ENCODE peak calls at places on chromosome 4, in nine cellular contexts. One of them, this sample, is unnamed.

GRCh38 chr4:95980877-95981360 is 141.0 kb downstream of the PDHA2 start:
- DNase-seq in fibroblast of lung: no peak
- DNase-seq in prostate gland: no peak
- DNase-seq in pancreas: no peak
- DNase-seq in aorta: no peak
- DNase-seq in esophagus squamous epithelium: no peak
- DNase-seq in lower lobe of right lung: peak; percentile 18
- DNase-seq in naive thymus-derived CD4-positive, alpha-beta T cell: no peak
- DNase-seq in sigmoid colon: no peak
- DNase-seq in this sample: no peak

GRCh38 chr4:26238426-26238781 is 82.4 kb upstream of the RBPJ start:
- DNase-seq in aorta: no peak
- DNase-seq in pancreas: no peak
- DNase-seq in prostate gland: no peak
- DNase-seq in lower lobe of right lung: no peak
- DNase-seq in sigmoid colon: no peak
- DNase-seq in naive thymus-derived CD4-positive, alpha-beta T cell: no peak
- DNase-seq in esophagus squamous epithelium: no peak
- DNase-seq in fibroblast of lung: no peak
- DNase-seq in this sample: no peak

GRCh38 chr4:37068580-37068979 is 176.0 kb upstream of the NWD2 start:
- DNase-seq in prostate gland: no peak
- DNase-seq in sigmoid colon: no peak
- DNase-seq in aorta: no peak
- DNase-seq in naive thymus-derived CD4-positive, alpha-beta T cell: no peak
- DNase-seq in fibroblast of lung: no peak
- DNase-seq in esophagus squamous epithelium: no peak
- DNase-seq in pancreas: no peak
- DNase-seq in lower lobe of right lung: no peak
- DNase-seq in this sample: no peak

GRCh38 chr4:129064717-129065116 is 28.6 kb downstream of the SCLT1 start:
- DNase-seq in esophagus squamous epithelium: no peak
- DNase-seq in sigmoid colon: no peak
- DNase-seq in pancreas: no peak
- DNase-seq in aorta: no peak
- DNase-seq in fibroblast of lung: peak; percentile 91
- DNase-seq in lower lobe of right lung: no peak
- DNase-seq in naive thymus-derived CD4-positive, alpha-beta T cell: no peak
- DNase-seq in prostate gland: no peak
- DNase-seq in this sample: no peak

GRCh38 chr4:73222466-73223257 is 35.9 kb downstream of the ANKRD17 start:
- DNase-seq in prostate gland: peak; percentile 73
- DNase-seq in esophagus squamous epithelium: peak; percentile 2
- DNase-seq in fibroblast of lung: peak; percentile 96
- DNase-seq in sigmoid colon: peak; percentile 68
- DNase-seq in pancreas: peak; percentile 73
- DNase-seq in aorta: peak; percentile 51
- DNase-seq in naive thymus-derived CD4-positive, alpha-beta T cell: peak; percentile 82
- DNase-seq in lower lobe of right lung: no peak
- DNase-seq in this sample: peak; percentile 96

GRCh38 chr4:149426461-149426860 is 389.2 kb downstream of the IQCM start:
- DNase-seq in prostate gland: no peak
- DNase-seq in aorta: no peak
- DNase-seq in sigmoid colon: no peak
- DNase-seq in pancreas: no peak
- DNase-seq in fibroblast of lung: peak; percentile 2
- DNase-seq in lower lobe of right lung: no peak
- DNase-seq in esophagus squamous epithelium: no peak
- DNase-seq in naive thymus-derived CD4-positive, alpha-beta T cell: no peak
- DNase-seq in this sample: peak; percentile 6

GRCh38 chr4:146654976-146655761 is 16.5 kb downstream of the POU4F2 start:
- DNase-seq in pancreas: no peak
- DNase-seq in sigmoid colon: no peak
- DNase-seq in aorta: no peak
- DNase-seq in naive thymus-derived CD4-positive, alpha-beta T cell: no peak
- DNase-seq in prostate gland: no peak
- DNase-seq in esophagus squamous epithelium: no peak
- DNase-seq in lower lobe of right lung: no peak
- DNase-seq in fibroblast of lung: peak; percentile 14
- DNase-seq in this sample: peak; percentile 89

GRCh38 chr4:133188433-133189175 is 39.5 kb downstream of the PCDH10 start:
- DNase-seq in naive thymus-derived CD4-positive, alpha-beta T cell: no peak
- DNase-seq in prostate gland: no peak
- DNase-seq in aorta: no peak
- DNase-seq in pancreas: no peak
- DNase-seq in fibroblast of lung: no peak
- DNase-seq in esophagus squamous epithelium: no peak
- DNase-seq in sigmoid colon: no peak
- DNase-seq in lower lobe of right lung: no peak
- DNase-seq in this sample: no peak

GRCh38 chr4:39933689-39934590 is 43.8 kb downstream of the PDS5A start:
- DNase-seq in sigmoid colon: no peak
- DNase-seq in fibroblast of lung: peak; percentile 51
- DNase-seq in esophagus squamous epithelium: no peak
- DNase-seq in naive thymus-derived CD4-positive, alpha-beta T cell: no peak
- DNase-seq in lower lobe of right lung: no peak
- DNase-seq in prostate gland: no peak
- DNase-seq in pancreas: no peak
- DNase-seq in aorta: no peak
- DNase-seq in this sample: peak; percentile 21

GRCh38 chr4:104015680-104016079 is 295.9 kb upstream of the TACR3 start:
- DNase-seq in sigmoid colon: no peak
- DNase-seq in pancreas: no peak
- DNase-seq in lower lobe of right lung: no peak
- DNase-seq in aorta: no peak
- DNase-seq in fibroblast of lung: no peak
- DNase-seq in esophagus squamous epithelium: no peak
- DNase-seq in naive thymus-derived CD4-positive, alpha-beta T cell: no peak
- DNase-seq in prostate gland: no peak
- DNase-seq in this sample: peak; percentile 34

DNA sequence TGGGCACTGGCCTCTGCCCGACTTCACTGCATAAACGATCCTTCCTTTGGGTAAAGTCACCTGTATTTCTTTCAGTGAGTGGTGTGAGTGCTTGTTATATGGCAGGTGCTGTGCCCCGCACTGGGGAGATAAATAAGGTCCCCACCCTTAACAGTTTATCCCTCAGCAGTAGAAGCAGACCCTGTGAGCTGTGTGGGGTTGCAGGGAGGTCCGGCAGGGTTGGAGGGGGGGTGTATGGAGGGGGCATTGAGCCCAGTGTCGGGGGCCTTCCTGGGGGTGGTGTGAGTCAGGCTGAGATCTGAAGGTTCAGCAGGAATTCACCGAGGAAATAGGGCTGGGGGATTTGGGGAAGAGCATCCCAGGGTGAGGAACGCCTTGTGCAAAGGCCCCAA is 40.5 kb downstream of the PSAPL1 start:
- DNase-seq in fibroblast of lung: no peak
- DNase-seq in pancreas: no peak
- DNase-seq in prostate gland: no peak
- DNase-seq in esophagus squamous epithelium: no peak
- DNase-seq in naive thymus-derived CD4-positive, alpha-beta T cell: no peak
- DNase-seq in lower lobe of right lung: no peak
- DNase-seq in sigmoid colon: no peak
- DNase-seq in aorta: no peak
- DNase-seq in this sample: no peak
- H3K27me3 ChIP-seq in fibroblast of lung: peaks cover 5% of the 10 kb centered on the region
- H3K27me3 ChIP-seq in pancreas: no peaks in the 10 kb centered on the region
- H3K27me3 ChIP-seq in prostate gland: no peaks in the 10 kb centered on the region
- H3K27me3 ChIP-seq in esophagus squamous epithelium: no peaks in the 10 kb centered on the region
- H3K27me3 ChIP-seq in naive thymus-derived CD4-positive, alpha-beta T cell: no peaks in the 10 kb centered on the region
- H3K27me3 ChIP-seq in lower lobe of right lung: no peaks in the 10 kb centered on the region
- H3K27me3 ChIP-seq in sigmoid colon: no peaks in the 10 kb centered on the region
- H3K27me3 ChIP-seq in aorta: no peaks in the 10 kb centered on the region
- H3K27me3 ChIP-seq in this sample: no peaks in the 10 kb centered on the region

GRCh38 chr4:176323511-176324160 is 3.9 kb downstream of the SPCS3 start:
- DNase-seq in lower lobe of right lung: no peak
- DNase-seq in naive thymus-derived CD4-positive, alpha-beta T cell: no peak
- DNase-seq in pancreas: no peak
- DNase-seq in sigmoid colon: no peak
- DNase-seq in prostate gland: no peak
- DNase-seq in esophagus squamous epithelium: no peak
- DNase-seq in aorta: no peak
- DNase-seq in fibroblast of lung: peak; percentile 29
- DNase-seq in this sample: peak; percentile 48
- H3K4me1 ChIP-seq in lower lobe of right lung: peaks cover 47% of the 10 kb centered on the region
- H3K4me1 ChIP-seq in naive thymus-derived CD4-positive, alpha-beta T cell: peaks cover 35% of the 10 kb centered on the region
- H3K4me1 ChIP-seq in pancreas: peaks cover 20% of the 10 kb centered on the region
- H3K4me1 ChIP-seq in sigmoid colon: peaks cover 46% of the 10 kb centered on the region
- H3K4me1 ChIP-seq in prostate gland: no peaks in the 10 kb centered on the region
- H3K4me1 ChIP-seq in esophagus squamous epithelium: peaks cover 59% of the 10 kb centered on the region
- H3K4me1 ChIP-seq in aorta: no peaks in the 10 kb centered on the region
- H3K4me1 ChIP-seq in fibroblast of lung: peaks cover 6% of the 10 kb centered on the region
- H3K4me1 ChIP-seq in this sample: peaks cover 13% of the 10 kb centered on the region

GRCh38 chr4:5888706-5889696 is 3.9 kb downstream of the CRMP1 start:
- DNase-seq in sigmoid colon: no peak
- DNase-seq in fibroblast of lung: no peak
- DNase-seq in lower lobe of right lung: no peak
- DNase-seq in naive thymus-derived CD4-positive, alpha-beta T cell: no peak
- DNase-seq in pancreas: no peak
- DNase-seq in aorta: no peak
- DNase-seq in prostate gland: no peak
- DNase-seq in esophagus squamous epithelium: no peak
- DNase-seq in this sample: no peak
- H3K27me3 ChIP-seq in sigmoid colon: peaks cover 71% of the 10 kb centered on the region
- H3K27me3 ChIP-seq in fibroblast of lung: peaks cover 48% of the 10 kb centered on the region
- H3K27me3 ChIP-seq in lower lobe of right lung: peaks cover 72% of the 10 kb centered on the region
- H3K27me3 ChIP-seq in naive thymus-derived CD4-positive, alpha-beta T cell: no peaks in the 10 kb centered on the region
- H3K27me3 ChIP-seq in pancreas: peaks cover 51% of the 10 kb centered on the region
- H3K27me3 ChIP-seq in aorta: no peaks in the 10 kb centered on the region
- H3K27me3 ChIP-seq in prostate gland: peaks cover 38% of the 10 kb centered on the region
- H3K27me3 ChIP-seq in esophagus squamous epithelium: peaks cover 12% of the 10 kb centered on the region
- H3K27me3 ChIP-seq in this sample: peaks cover 89% of the 10 kb centered on the region

DNA sequence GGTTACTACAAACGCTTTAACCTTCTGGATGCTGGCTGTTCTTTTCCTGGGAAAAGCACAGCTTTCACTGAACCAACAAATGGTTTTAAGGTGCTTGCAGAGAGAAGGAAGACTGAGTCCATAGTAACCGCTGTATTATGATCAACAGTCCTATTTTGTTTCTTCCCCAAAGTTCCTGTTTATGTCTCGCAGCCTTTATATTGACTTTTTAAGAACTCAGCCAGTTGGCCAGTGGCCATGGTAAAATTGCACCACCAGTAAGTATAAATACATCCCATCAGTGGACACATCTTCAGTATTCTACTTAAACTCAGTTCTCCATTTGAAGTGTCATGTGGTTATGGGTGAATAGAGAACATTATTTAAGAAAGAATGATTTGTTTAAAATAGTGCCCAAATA is 286.9 kb downstream of the ARHGAP24 start:
- DNase-seq in fibroblast of lung: peak; percentile 94
- DNase-seq in esophagus squamous epithelium: no peak
- DNase-seq in naive thymus-derived CD4-positive, alpha-beta T cell: no peak
- DNase-seq in aorta: peak; percentile 84
- DNase-seq in lower lobe of right lung: peak; percentile 57
- DNase-seq in pancreas: peak; percentile 20
- DNase-seq in sigmoid colon: peak; percentile 69
- DNase-seq in prostate gland: no peak
- DNase-seq in this sample: peak; percentile 86
- H3K4me1 ChIP-seq in fibroblast of lung: peaks cover 18% of the 10 kb centered on the region
- H3K4me1 ChIP-seq in esophagus squamous epithelium: peaks cover 17% of the 10 kb centered on the region
- H3K4me1 ChIP-seq in naive thymus-derived CD4-positive, alpha-beta T cell: no peaks in the 10 kb centered on the region
- H3K4me1 ChIP-seq in aorta: no peaks in the 10 kb centered on the region
- H3K4me1 ChIP-seq in lower lobe of right lung: peaks cover 25% of the 10 kb centered on the region
- H3K4me1 ChIP-seq in pancreas: peaks cover 17% of the 10 kb centered on the region
- H3K4me1 ChIP-seq in sigmoid colon: peaks cover 5% of the 10 kb centered on the region
- H3K4me1 ChIP-seq in prostate gland: no peaks in the 10 kb centered on the region
- H3K4me1 ChIP-seq in this sample: no peaks in the 10 kb centered on the region

GRCh38 chr4:143511906-143512305 is 1.6 kb upstream of the SMARCA5 start:
- DNase-seq in prostate gland: no peak
- DNase-seq in lower lobe of right lung: no peak
- DNase-seq in naive thymus-derived CD4-positive, alpha-beta T cell: no peak
- DNase-seq in fibroblast of lung: no peak
- DNase-seq in pancreas: no peak
- DNase-seq in aorta: no peak
- DNase-seq in sigmoid colon: no peak
- DNase-seq in esophagus squamous epithelium: no peak
- DNase-seq in this sample: no peak
- H3K27me3 ChIP-seq in prostate gland: no peaks in the 10 kb centered on the region
- H3K27me3 ChIP-seq in lower lobe of right lung: no peaks in the 10 kb centered on the region
- H3K27me3 ChIP-seq in naive thymus-derived CD4-positive, alpha-beta T cell: no peaks in the 10 kb centered on the region
- H3K27me3 ChIP-seq in fibroblast of lung: no peaks in the 10 kb centered on the region
- H3K27me3 ChIP-seq in pancreas: no peaks in the 10 kb centered on the region
- H3K27me3 ChIP-seq in aorta: no peaks in the 10 kb centered on the region
- H3K27me3 ChIP-seq in sigmoid colon: no peaks in the 10 kb centered on the region
- H3K27me3 ChIP-seq in esophagus squamous epithelium: no peaks in the 10 kb centered on the region
- H3K27me3 ChIP-seq in this sample: no peaks in the 10 kb centered on the region

GRCh38 chr4:184817494-184818215 is 8.1 kb downstream of the ACSL1 start:
- DNase-seq in pancreas: no peak
- DNase-seq in naive thymus-derived CD4-positive, alpha-beta T cell: no peak
- DNase-seq in esophagus squamous epithelium: no peak
- DNase-seq in lower lobe of right lung: no peak
- DNase-seq in sigmoid colon: no peak
- DNase-seq in fibroblast of lung: no peak
- DNase-seq in aorta: no peak
- DNase-seq in prostate gland: no peak
- DNase-seq in this sample: no peak

GRCh38 chr4:184816962-184817361 is 8.8 kb downstream of the ACSL1 start:
- DNase-seq in aorta: no peak
- DNase-seq in naive thymus-derived CD4-positive, alpha-beta T cell: no peak
- DNase-seq in lower lobe of right lung: no peak
- DNase-seq in prostate gland: no peak
- DNase-seq in fibroblast of lung: no peak
- DNase-seq in esophagus squamous epithelium: no peak
- DNase-seq in pancreas: no peak
- DNase-seq in sigmoid colon: no peak
- DNase-seq in this sample: no peak

GRCh38 chr4:184819786-184820185 is 6.0 kb downstream of the ACSL1 start:
- DNase-seq in aorta: no peak
- DNase-seq in pancreas: no peak
- DNase-seq in naive thymus-derived CD4-positive, alpha-beta T cell: no peak
- DNase-seq in prostate gland: no peak
- DNase-seq in esophagus squamous epithelium: no peak
- DNase-seq in sigmoid colon: no peak
- DNase-seq in lower lobe of right lung: no peak
- DNase-seq in fibroblast of lung: no peak
- DNase-seq in this sample: no peak

GRCh38 chr4:184815046-184815877 is 10.5 kb downstream of the ACSL1 start:
- DNase-seq in prostate gland: peak; percentile 94
- DNase-seq in naive thymus-derived CD4-positive, alpha-beta T cell: no peak
- DNase-seq in esophagus squamous epithelium: peak; percentile 3
- DNase-seq in sigmoid colon: peak; percentile 89
- DNase-seq in lower lobe of right lung: peak; percentile 84
- DNase-seq in aorta: peak; percentile 80
- DNase-seq in fibroblast of lung: peak; percentile 67
- DNase-seq in pancreas: peak; percentile 81
- DNase-seq in this sample: peak; percentile 87

DNA sequence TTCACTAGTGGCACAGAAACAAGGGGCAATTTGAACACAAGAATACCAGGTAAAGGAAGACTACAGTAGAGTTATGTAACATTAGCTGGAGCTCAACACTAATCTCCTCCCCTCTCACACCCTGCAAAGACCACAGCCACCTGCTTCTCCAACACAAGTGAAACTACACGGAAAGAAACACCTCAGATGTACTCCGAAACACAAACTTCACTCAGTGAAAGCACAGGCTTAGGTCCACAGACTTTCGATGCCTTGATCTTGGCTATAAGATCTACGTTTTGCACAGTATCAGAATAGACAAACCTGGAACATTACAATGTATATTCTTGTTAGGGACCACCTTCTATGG is 7.6 kb downstream of the ACSL1 start:
- DNase-seq in naive thymus-derived CD4-positive, alpha-beta T cell: no peak
- DNase-seq in prostate gland: no peak
- DNase-seq in fibroblast of lung: no peak
- DNase-seq in sigmoid colon: no peak
- DNase-seq in esophagus squamous epithelium: no peak
- DNase-seq in lower lobe of right lung: no peak
- DNase-seq in pancreas: no peak
- DNase-seq in aorta: no peak
- DNase-seq in this sample: no peak
- H3K4me1 ChIP-seq in naive thymus-derived CD4-positive, alpha-beta T cell: peaks cover 5% of the 10 kb centered on the region
- H3K4me1 ChIP-seq in prostate gland: peaks cover 5% of the 10 kb centered on the region
- H3K4me1 ChIP-seq in fibroblast of lung: peaks cover 4% of the 10 kb centered on the region
- H3K4me1 ChIP-seq in sigmoid colon: peaks cover 10% of the 10 kb centered on the region
- H3K4me1 ChIP-seq in esophagus squamous epithelium: peaks cover 77% of the 10 kb centered on the region
- H3K4me1 ChIP-seq in lower lobe of right lung: peaks cover 63% of the 10 kb centered on the region
- H3K4me1 ChIP-seq in pancreas: peaks cover 23% of the 10 kb centered on the region
- H3K4me1 ChIP-seq in aorta: no peaks in the 10 kb centered on the region
- H3K4me1 ChIP-seq in this sample: peaks cover 67% of the 10 kb centered on the region

This sample was measured in cardiac muscle cell.